ENCODE peak calls at places on chromosome 7, in eight cellular contexts. B, Y, W, A, V, Q, K and U are unnamed samples.

GRCh38 chr7:50544992-50545391 is 20.2 kb downstream of the DDC start:
- DNase-seq in B (peak), Y (no peak), W (no peak), A (no peak), V (no peak), Q (no peak), K (no peak), U (no peak)

GRCh38 chr7:2266911-2267310 is 24.9 kb downstream of the NUDT1 start:
- DNase-seq in B (no peak), Y (no peak), W (no peak), A (no peak), V (no peak), Q (no peak), K (peak), U (no peak)

GRCh38 chr7:50954716-50955115 is 172.0 kb upstream of the GRB10 start:
- DNase-seq in B (no peak), Y (no peak), W (no peak), A (no peak), V (no peak), Q (no peak), K (peak), U (no peak)

GRCh38 chr7:13742126-13742525 is 247.3 kb downstream of the ETV1 start:
- DNase-seq in B (no peak), Y (no peak), W (no peak), A (no peak), V (no peak), Q (no peak), K (peak), U (no peak)

GRCh38 chr7:45108863-45109262 is 2.6 kb downstream of the TBRG4 start:
- DNase-seq in B (no peak), Y (no peak), W (peak), A (no peak), V (no peak), Q (no peak), K (no peak), U (no peak)

GRCh38 chr7:27600247-27600646 is 62.4 kb downstream of the HIBADH start:
- DNase-seq in B (no peak), Y (no peak), W (no peak), A (no peak), V (no peak), Q (no peak), K (no peak), U (no peak)

GRCh38 chr7:157457355-157458253 is 120.8 kb downstream of the DNAJB6 start:
- DNase-seq in B (no peak), Y (no peak), W (peak), A (no peak), V (no peak), Q (no peak), K (no peak), U (no peak)

GRCh38 chr7:139777304-139777890 is 401 bp downstream of the HIPK2 start:
- DNase-seq in B (no peak), Y (peak), W (peak), A (peak), V (peak), Q (peak), K (peak), U (peak)

GRCh38 chr7:51045319-51046102 is 262.8 kb upstream of the GRB10 start:
- DNase-seq in B (no peak), Y (no peak), W (no peak), A (no peak), V (no peak), Q (no peak), K (peak), U (no peak)

GRCh38 chr7:86747698-86748097 is 104.0 kb downstream of the GRM3 start:
- DNase-seq in B (peak), Y (no peak), W (no peak), A (no peak), V (no peak), Q (no peak), K (no peak), U (no peak)

GRCh38 chr7:1421946-1422345 is 37.3 kb downstream of the MICALL2 start:
- DNase-seq in B (no peak), Y (no peak), W (no peak), A (no peak), V (no peak), Q (no peak), K (no peak), U (no peak)

GRCh38 chr7:108114117-108114841 is 15.9 kb downstream of the LAMB4 start:
- DNase-seq in B (no peak), Y (no peak), W (no peak), A (no peak), V (no peak), Q (no peak), K (peak), U (no peak)

GRCh38 chr7:79386688-79387422 is 66.6 kb downstream of the MAGI2 start:
- DNase-seq in B (no peak), Y (no peak), W (no peak), A (no peak), V (no peak), Q (no peak), K (peak), U (no peak)

GRCh38 chr7:26291699-26292538 is at the start of gene SNX10:
- DNase-seq in B (peak), Y (peak), W (peak), A (peak), V (peak), Q (peak), K (peak), U (peak)

GRCh38 chr7:117639966-117640365 is 160.1 kb downstream of the CFTR start:
- DNase-seq in B (no peak), Y (no peak), W (no peak), A (no peak), V (no peak), Q (no peak), K (no peak), U (no peak)

GRCh38 chr7:2606539-2606936 is 25.2 kb upstream of the TTYH3 start:
- DNase-seq in B (no peak), Y (no peak), W (no peak), A (no peak), V (no peak), Q (no peak), K (no peak), U (no peak)

GRCh38 chr7:156156734-156157408 is 344.6 kb upstream of the SHH start:
- DNase-seq in B (no peak), Y (peak), W (no peak), A (no peak), V (no peak), Q (no peak), K (peak), U (no peak)

GRCh38 chr7:158351051-158351450 is 236.6 kb downstream of the PTPRN2 start:
- DNase-seq in B (no peak), Y (no peak), W (no peak), A (no peak), V (no peak), Q (no peak), K (no peak), U (no peak)

GRCh38 chr7:105707967-105708580 is 126.8 kb upstream of the EFCAB10 start:
- DNase-seq in B (no peak), Y (no peak), W (no peak), A (no peak), V (no peak), Q (no peak), K (no peak), U (no peak)

GRCh38 chr7:50393547-50394252 is 56.5 kb downstream of the FIGNL1 start:
- DNase-seq in B (no peak), Y (no peak), W (no peak), A (peak), V (peak), Q (no peak), K (no peak), U (peak)

GRCh38 chr7:151565541-151565940 is 45.8 kb upstream of the RHEB start:
- DNase-seq in B (no peak), Y (no peak), W (no peak), A (no peak), V (no peak), Q (no peak), K (peak), U (no peak)

GRCh38 chr7:130210181-130210935 is 2.7 kb downstream of the SSMEM1 start:
- DNase-seq in B (no peak), Y (no peak), W (no peak), A (no peak), V (no peak), Q (no peak), K (peak), U (no peak)